ENCODE peak calls at places on chromosomes 13 and 19, in six cellular contexts. C, E, P, R, N and X are unnamed samples.

GRCh38 chr13:113209880-113210421 is 538 bp downstream of the CUL4A start:
- DNase-seq in C (peak), N (peak), R (peak), P (no peak), E (peak), X (no peak)

GRCh38 chr19:15237759-15238638 is 5.8 kb upstream of the EPHX3 start:
- DNase-seq in E (no peak), P (no peak), N (no peak), R (no peak), C (no peak), X (no peak)

GRCh38 chr13:40053401-40053800 is 397.9 kb downstream of the COG6 start:
- DNase-seq in P (no peak), C (no peak), N (no peak), E (no peak), R (no peak), X (no peak)

GRCh38 chr13:50969691-50970090 is 60.1 kb downstream of the RNASEH2B start:
- DNase-seq in N (no peak), C (no peak), R (peak), P (no peak), E (no peak), X (no peak)

GRCh38 chr19:35207391-35207871 is 21.1 kb downstream of the FAM187B start:
- DNase-seq in C (no peak), R (no peak), P (no peak), N (no peak), E (no peak), X (no peak)

GRCh38 chr19:50341091-50341564 is 12.0 kb upstream of the KCNC3 start:
- DNase-seq in C (no peak), E (no peak), R (no peak), N (no peak), P (no peak), X (peak)

GRCh38 chr13:100089633-100090032 is 740 bp downstream of the PCCA start:
- DNase-seq in C (no peak), R (no peak), N (no peak), P (no peak), E (peak), X (no peak)

GRCh38 chr19:35545855-35546381 is 492 bp downstream of the TMEM147 start:
- DNase-seq in E (peak), C (no peak), N (no peak), R (peak), P (no peak), X (peak)

GRCh38 chr19:18194554-18195238 is 1.7 kb downstream of the MPV17L2 start:
- DNase-seq in N (no peak), E (peak), P (no peak), R (no peak), C (no peak), X (no peak)

GRCh38 chr19:17610384-17610783 is 54.9 kb downstream of the COLGALT1 start:
- DNase-seq in C (no peak), N (no peak), E (no peak), R (peak), P (no peak), X (no peak)

GRCh38 chr19:11205939-11206570 is 8.7 kb upstream of the KANK2 start:
- DNase-seq in N (no peak), E (no peak), C (no peak), R (no peak), P (no peak), X (peak)

GRCh38 chr13:101570410-101570809 is 117.9 kb downstream of the ITGBL1 start:
- DNase-seq in E (no peak), C (no peak), R (peak), P (no peak), N (no peak), X (no peak)

GRCh38 chr13:111422352-111422751 is 101.9 kb downstream of the TEX29 start:
- DNase-seq in N (no peak), E (no peak), R (no peak), P (no peak), C (no peak), X (no peak)

DNA sequence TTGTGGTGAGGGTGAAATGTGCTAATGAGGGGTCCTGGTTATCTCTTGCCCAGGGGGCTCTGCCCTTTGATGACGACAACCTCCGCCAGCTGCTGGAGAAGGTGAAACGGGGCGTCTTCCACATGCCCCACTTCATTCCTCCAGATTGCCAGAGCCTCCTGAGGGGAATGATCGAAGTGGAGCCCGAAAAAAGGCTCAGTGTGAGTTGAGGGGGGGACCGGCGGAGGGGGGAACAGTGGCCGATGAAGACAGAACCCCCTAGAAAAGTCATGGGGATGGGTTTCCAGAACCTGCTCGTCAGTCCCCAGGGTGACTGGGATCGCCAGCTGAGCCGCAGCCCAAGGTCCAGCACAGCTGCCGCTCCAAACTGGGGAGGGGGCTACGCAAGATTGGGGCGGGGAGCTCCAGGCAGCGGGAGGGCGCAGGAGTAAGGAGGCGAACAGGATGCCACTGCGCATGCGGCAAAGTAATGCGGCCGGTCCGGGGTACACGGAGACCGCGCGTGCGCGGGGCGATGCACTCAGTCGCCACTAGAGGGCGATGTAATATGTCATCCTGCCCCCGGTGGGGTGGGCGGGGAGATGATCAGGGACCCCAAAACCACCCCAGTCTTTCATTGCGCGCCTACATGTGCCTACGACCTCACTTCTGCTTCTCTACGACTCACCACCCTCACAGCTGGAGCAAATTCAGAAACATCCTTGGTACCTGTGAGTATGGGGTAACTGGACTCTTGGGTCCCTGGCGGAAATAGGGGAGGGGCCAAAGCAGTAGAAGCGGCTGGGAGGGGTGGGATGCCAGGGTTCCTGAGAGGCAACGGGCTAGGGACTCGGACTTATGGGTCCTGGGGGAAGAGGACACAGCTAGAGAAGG is 17.9 kb downstream of the BRSK1 start:
- DNase-seq in E (peak), C (peak), P (peak), N (peak), R (peak), X (no peak)
- H3K4me3 ChIP-seq in E (no peak), C (peak), P (peak), N (peak), R (peak), X (peak)

DNA sequence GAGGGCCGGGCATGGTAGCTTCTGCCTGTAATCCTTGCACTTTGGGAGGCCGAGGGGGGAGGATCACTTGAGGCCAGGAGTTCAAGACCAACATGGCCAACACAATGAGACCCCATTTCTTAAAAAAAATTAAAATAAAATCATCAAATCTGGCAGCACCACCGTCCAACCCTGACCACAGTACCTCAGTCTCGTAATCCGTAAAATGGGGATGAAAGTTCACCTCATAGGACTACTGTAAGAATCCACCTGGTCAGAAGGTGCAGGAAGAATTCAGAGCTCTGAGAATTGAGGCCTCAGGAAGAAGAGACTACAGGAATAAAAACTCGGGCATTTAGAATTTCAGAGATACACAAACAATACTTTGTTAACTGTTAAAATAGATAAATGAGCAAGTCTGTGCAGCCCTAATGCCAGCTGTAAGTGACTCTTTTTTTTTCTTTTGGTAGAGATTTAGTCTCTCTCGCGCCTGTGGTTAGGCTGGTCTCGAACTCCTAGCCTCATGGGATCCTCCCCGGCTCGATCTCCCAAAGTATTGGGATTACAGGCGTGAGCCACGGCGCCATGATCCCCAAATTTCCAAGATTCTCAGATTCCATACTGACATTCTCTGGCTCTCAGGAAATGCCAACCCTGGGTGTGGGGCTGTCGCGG is 2.9 kb downstream of the PPP1R13L start:
- DNase-seq in C (no peak), P (no peak), R (no peak), N (no peak), E (no peak), X (no peak)
- TF ChIP-seq CTCF in C (no peak), P (peak), R (no peak), N (no peak), E (no peak), X (no peak)

GRCh38 chr19:38278751-38279150 is 14.4 kb downstream of the SPINT2 start:
- DNase-seq in E (no peak), P (no peak), C (no peak), R (no peak), N (no peak), X (no peak)

GRCh38 chr19:38280030-38280921 is 15.9 kb downstream of the SPINT2 start:
- DNase-seq in R (no peak), N (no peak), P (no peak), E (no peak), C (no peak), X (no peak)

GRCh38 chr19:38277549-38277948 is 13.2 kb downstream of the SPINT2 start:
- DNase-seq in E (no peak), C (no peak), R (no peak), N (no peak), P (no peak), X (no peak)

GRCh38 chr19:38276942-38277517 is 12.7 kb downstream of the SPINT2 start:
- DNase-seq in R (no peak), P (no peak), C (no peak), N (no peak), E (no peak), X (no peak)

GRCh38 chr19:38277969-38278680 is 13.8 kb downstream of the SPINT2 start:
- DNase-seq in C (no peak), R (no peak), P (peak), E (peak), N (no peak), X (no peak)
- H3K4me3 ChIP-seq in C (peak), R (no peak), P (no peak), E (no peak), N (no peak), X (no peak)

DNA sequence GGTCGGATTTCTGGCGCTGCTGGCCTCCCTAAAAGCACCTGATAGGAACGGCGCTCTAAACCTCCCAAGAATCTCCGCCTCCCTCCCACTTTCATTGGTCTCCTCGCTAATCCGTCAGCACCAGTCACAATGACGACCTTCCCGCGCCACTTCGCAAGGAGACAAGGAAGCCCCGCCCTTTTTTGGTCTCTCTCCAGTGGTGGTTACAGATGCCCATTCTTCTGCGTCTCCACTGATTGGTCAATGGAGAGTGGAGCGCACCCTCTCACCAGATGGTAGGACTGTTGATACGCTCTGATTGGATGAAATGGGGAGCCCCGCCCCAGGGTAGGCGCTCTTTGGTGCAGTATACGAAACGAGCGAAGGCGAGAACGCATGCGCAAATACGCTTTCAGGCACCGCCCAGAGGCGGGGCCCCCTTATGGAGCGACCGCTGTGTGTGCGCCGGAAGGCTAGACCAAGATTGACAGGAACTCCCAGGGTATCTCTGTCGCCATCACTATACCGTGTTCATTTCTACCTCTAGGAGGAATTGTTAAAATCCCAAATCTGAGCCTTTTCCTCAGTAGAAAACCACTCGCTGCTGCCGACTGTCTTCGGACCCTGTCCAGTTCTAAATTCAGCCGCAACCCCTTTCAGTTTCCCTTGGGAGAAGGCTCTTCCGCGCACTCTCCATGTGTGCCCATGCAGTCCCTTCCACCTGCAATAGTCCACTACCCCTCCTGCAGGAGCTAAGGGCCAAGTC is 617 bp upstream of the HNRNPL start:
- DNase-seq in N (peak), R (peak), E (peak), P (peak), C (peak), X (peak)
- TF ChIP-seq CTCF in N (no peak), R (no peak), E (peak), P (no peak), C (peak), X (peak)

DNA sequence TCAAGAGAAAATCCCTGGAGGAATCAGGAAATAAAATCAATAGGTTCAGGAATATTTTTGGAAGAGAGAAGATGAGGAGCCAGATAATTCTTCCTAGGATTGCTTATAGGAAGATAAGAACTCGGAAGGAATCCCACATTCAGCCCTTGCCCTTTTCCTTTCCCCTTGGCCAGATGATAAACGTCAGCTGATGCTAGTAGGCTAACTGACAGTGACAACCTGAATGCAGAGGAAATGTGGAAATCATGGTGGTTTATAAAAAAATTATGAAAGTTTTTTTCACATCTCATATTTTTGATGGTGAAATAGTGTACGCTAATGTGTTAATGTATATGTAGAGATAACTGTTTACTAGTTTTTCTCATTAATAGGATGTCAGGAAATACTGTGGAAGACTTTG is 56.9 kb downstream of the EDNRB start:
- DNase-seq in C (no peak), P (no peak), N (no peak), R (no peak), E (no peak), X (no peak)
- H3K4me3 ChIP-seq in C (no peak), P (no peak), N (no peak), R (no peak), E (no peak), X (no peak)

DNA sequence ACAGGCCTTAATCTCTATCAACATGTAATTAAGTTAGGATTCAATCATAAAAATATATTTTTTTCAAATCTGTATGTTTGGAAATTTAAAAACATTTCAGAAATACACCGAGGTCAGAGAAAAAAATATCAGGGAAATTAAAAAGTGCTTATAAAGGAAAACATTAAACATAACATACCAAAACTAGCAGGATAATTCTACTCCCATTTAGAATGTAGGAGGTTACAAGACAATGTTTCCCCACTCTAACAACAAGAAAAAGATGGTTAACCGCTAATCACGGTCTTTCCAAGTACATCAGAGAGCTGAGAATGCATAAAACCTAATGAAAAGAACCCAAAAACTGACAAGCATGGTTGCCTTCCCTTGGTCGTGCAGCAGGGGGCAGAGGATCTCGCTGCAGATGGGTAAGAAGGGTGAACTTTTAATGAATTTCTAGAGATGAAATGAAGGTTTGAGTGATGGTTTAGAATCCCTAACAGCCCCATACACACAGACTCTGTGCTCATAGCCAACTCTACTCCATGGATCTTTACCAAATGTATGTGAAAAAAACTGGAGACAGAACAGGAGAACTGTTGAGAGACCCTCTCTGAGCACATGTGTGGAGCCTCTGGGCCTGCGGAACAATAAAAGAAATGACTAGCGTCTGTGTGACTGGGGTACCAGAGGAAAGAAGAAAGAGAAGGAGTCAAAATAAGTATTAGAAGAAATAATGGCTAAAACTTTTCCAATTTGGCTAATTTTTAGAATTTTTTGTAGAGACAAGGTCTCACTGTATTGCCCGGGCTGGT is 51.3 kb upstream of the LSM14A start:
- DNase-seq in R (peak), P (peak), C (no peak), E (peak), N (peak), X (no peak)
- TF ChIP-seq CTCF in R (peak), P (peak), C (peak), E (peak), N (peak), X (peak)

GRCh38 chr19:2787115-2787514 is 1.8 kb downstream of the THOP1 start:
- DNase-seq in R (no peak), P (no peak), E (no peak), C (no peak), N (no peak), X (no peak)
- H3K4me3 ChIP-seq in R (no peak), P (no peak), E (no peak), C (no peak), N (no peak), X (peak)